ENCODE peak calls at places on chromosomes 13 and 19, in five cellular contexts. A is GM23338, B is spleen, O is GM12892, F is stomach. M is an unnamed sample.

GRCh38 chr19:7846247-7846646 is 16.2 kb downstream of the EVI5L start:
- DNase-seq in B (no peak), A (no peak), O (no peak), F (no peak), M (no peak)

GRCh38 chr13:40340368-40341085 is 325.9 kb downstream of the FOXO1 start:
- DNase-seq in B (no peak), A (no peak), F (no peak), O (no peak), M (no peak)

GRCh38 chr19:13784731-13785452 is 10.4 kb upstream of the ZSWIM4 start:
- DNase-seq in B (peak; percentile 91), A (peak; percentile 90), F (peak; percentile 85), O (peak; percentile 47), M (no peak)

GRCh38 chr13:57787058-57787791 is 155.7 kb downstream of the PCDH17 start:
- DNase-seq in O (no peak), F (no peak), B (no peak), A (peak; percentile 56), M (no peak)

GRCh38 chr19:18590273-18591272 is 2.0 kb downstream of the REX1BD start:
- DNase-seq in O (no peak), B (no peak), A (peak; percentile 99), F (no peak), M (no peak)

GRCh38 chr19:50416034-50416814 is 2.5 kb upstream of the SPIB start:
- DNase-seq in B (peak; percentile 85), O (no peak), F (no peak), A (peak; percentile 34), M (no peak)

GRCh38 chr19:6381030-6381750 is 5.5 kb upstream of the PSPN start:
- DNase-seq in B (no peak), A (no peak), F (no peak), O (no peak), M (no peak)

GRCh38 chr19:42412223-42412622 is 15.0 kb downstream of the LIPE start:
- DNase-seq in O (no peak), F (no peak), A (peak; percentile 48), B (no peak), M (no peak)

GRCh38 chr13:94433055-94433947 is 46.2 kb downstream of the DCT start:
- DNase-seq in F (no peak), A (peak; percentile 62), B (no peak), O (no peak), M (no peak)

GRCh38 chr13:41026806-41027205 is 7.7 kb upstream of the ELF1 start:
- DNase-seq in B (no peak), A (no peak), O (no peak), F (no peak), M (no peak)

GRCh38 chr19:6011206-6011605 is 33.3 kb upstream of the RANBP3 start:
- DNase-seq in B (no peak), F (no peak), O (no peak), A (no peak), M (no peak)

GRCh38 chr13:32318072-32318471 is 2.8 kb downstream of the BRCA2 start:
- DNase-seq in F (no peak), O (no peak), B (no peak), A (no peak), M (no peak)

GRCh38 chr19:19628499-19629134 is 597 bp upstream of the LPAR2 start:
- DNase-seq in A (peak; percentile 96), O (no peak), F (peak; percentile 85), B (peak; percentile 88), M (peak; percentile 81)

GRCh38 chr19:48614436-48615144 is at the start of gene FAM83E:
- DNase-seq in A (peak; percentile 83), F (peak; percentile 90), O (no peak), B (peak; percentile 77), M (no peak)

GRCh38 chr19:17124025-17124424 is 48.4 kb downstream of the MYO9B start:
- DNase-seq in F (no peak), A (no peak), O (no peak), B (no peak), M (no peak)

GRCh38 chr13:113429608-113429985 is 23.7 kb downstream of the ADPRHL1 start:
- DNase-seq in O (no peak), F (no peak), A (no peak), B (no peak), M (no peak)

GRCh38 chr19:1046117-1046626 is 6.3 kb downstream of the ABCA7 start:
- DNase-seq in B (no peak), O (no peak), A (peak; percentile 28), F (no peak), M (no peak)

GRCh38 chr13:39284801-39285388 is 246.6 kb downstream of the NHLRC3 start:
- DNase-seq in O (no peak), A (peak; percentile 67), F (no peak), B (no peak), M (no peak)

GRCh38 chr13:96020155-96020575 is 33.0 kb downstream of the UGGT2 start:
- DNase-seq in F (peak; percentile 49), O (no peak), A (peak; percentile 74), B (no peak), M (no peak)

GRCh38 chr13:44296856-44297255 is 76.8 kb upstream of the SERP2 start:
- DNase-seq in O (no peak), B (no peak), A (no peak), F (no peak), M (no peak)

GRCh38 chr19:5624154-5624663 is 1.3 kb downstream of the SAFB start:
- DNase-seq in B (peak; percentile 66), A (peak; percentile 52), O (no peak), F (peak; percentile 69), M (no peak)

GRCh38 chr13:27182844-27183497 is 11.4 kb upstream of the USP12 start:
- DNase-seq in B (no peak), F (peak; percentile 43), A (no peak), O (no peak), M (no peak)

GRCh38 chr19:47765522-47766358 is 12.8 kb upstream of the SELENOW start:
- DNase-seq in A (peak; percentile 92), F (peak; percentile 72), B (peak; percentile 84), O (no peak), M (no peak)

GRCh38 chr19:14048439-14049153 is 13.3 kb downstream of the PALM3 start:
- DNase-seq in O (no peak), B (peak; percentile 90), F (peak; percentile 65), A (peak; percentile 86), M (peak; percentile 69)

GRCh38 chr19:49556412-49557398 is 23.7 kb downstream of the NOSIP start:
- DNase-seq in O (no peak), A (peak; percentile 94), B (no peak), F (no peak), M (no peak)

GRCh38 chr13:52848455-52849190 is at the start of gene PCDH8:
- DNase-seq in O (no peak), A (peak; percentile 96), B (no peak), F (no peak), M (no peak)

GRCh38 chr13:44853641-44854040 is 135.6 kb downstream of the NUFIP1 start:
- DNase-seq in A (no peak), F (peak; percentile 85), B (no peak), O (no peak), M (no peak)

GRCh38 chr13:112708560-112709240 is 18.9 kb downstream of the ATP11A start:
- DNase-seq in F (no peak), B (peak; percentile 29), O (no peak), A (no peak), M (no peak)

GRCh38 chr13:93953856-93954255 is 525.6 kb downstream of the DCT start:
- DNase-seq in O (no peak), B (no peak), A (no peak), F (no peak), M (no peak)

GRCh38 chr19:49167857-49168409 is 10.3 kb downstream of the TRPM4 start:
- DNase-seq in F (no peak), B (no peak), O (no peak), A (no peak), M (no peak)

GRCh38 chr13:107421951-107422350 is 793.4 kb downstream of the LIG4 start:
- DNase-seq in O (no peak), F (no peak), A (no peak), B (no peak), M (no peak)

GRCh38 chr19:17468302-17469091 is 1.8 kb upstream of the SLC27A1 start:
- DNase-seq in B (peak; percentile 76), O (no peak), F (peak; percentile 85), A (peak; percentile 46), M (no peak)

GRCh38 chr19:39996218-39996810 is 546 bp upstream of the ZNF546 start:
- DNase-seq in O (no peak), A (no peak), B (no peak), F (no peak), M (peak; percentile 28)

DNA sequence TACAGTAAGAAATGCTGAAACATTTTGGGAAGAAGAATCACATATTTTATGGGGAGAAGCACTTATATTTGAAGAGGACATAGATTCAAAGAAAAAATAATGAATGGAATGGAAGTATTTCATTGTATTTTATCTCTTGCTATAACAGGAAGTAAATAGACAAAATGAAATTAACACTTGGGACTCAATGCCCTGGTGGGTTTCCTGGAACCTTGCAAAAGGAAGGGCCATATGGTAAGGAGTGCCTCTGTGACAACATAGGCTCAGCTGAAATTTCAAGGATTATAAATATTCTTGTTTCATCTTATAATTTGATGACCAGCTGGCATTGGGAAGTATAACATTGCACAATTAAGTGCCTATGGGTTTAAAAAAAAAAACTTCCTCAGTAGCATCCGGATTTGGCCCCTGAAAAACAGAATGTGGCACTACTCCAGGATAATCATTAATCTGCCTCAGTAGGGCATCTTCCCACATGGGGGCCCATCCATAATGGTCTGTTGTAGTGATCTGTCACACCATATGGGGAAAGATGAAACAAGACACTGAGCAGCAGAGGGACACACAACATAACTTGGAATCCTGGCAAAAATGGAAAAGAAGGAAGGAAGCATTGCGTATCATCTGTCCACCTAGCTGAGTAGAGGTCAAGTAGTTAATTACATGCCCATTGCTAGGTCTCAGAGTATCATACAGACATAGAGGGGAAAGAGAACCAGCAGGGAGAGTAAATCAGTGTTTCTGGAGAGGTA is 321.6 kb downstream of the NDFIP2 start:
- DNase-seq in B (no peak), O (no peak), A (no peak), F (no peak), M (no peak)
- TF ChIP-seq POLR2AphosphoS5 in B (no peak), O (no peak), A (no peak), F (no peak), M (no peak)

GRCh38 chr19:51799311-51799997 is 4.5 kb downstream of the FPR3 start:
- DNase-seq in F (peak; percentile 39), A (no peak), O (no peak), B (peak; percentile 75), M (no peak)
- TF ChIP-seq POLR2AphosphoS5 in F (no peak), A (no peak), O (no peak), B (no peak), M (no peak)

GRCh38 chr19:32977269-32977668 is 5.2 kb downstream of the FAAP24 start:
- DNase-seq in A (no peak), B (no peak), F (peak; percentile 29), O (no peak), M (peak; percentile 66)
- TF ChIP-seq POLR2AphosphoS5 in A (no peak), B (no peak), F (no peak), O (no peak), M (no peak)

DNA sequence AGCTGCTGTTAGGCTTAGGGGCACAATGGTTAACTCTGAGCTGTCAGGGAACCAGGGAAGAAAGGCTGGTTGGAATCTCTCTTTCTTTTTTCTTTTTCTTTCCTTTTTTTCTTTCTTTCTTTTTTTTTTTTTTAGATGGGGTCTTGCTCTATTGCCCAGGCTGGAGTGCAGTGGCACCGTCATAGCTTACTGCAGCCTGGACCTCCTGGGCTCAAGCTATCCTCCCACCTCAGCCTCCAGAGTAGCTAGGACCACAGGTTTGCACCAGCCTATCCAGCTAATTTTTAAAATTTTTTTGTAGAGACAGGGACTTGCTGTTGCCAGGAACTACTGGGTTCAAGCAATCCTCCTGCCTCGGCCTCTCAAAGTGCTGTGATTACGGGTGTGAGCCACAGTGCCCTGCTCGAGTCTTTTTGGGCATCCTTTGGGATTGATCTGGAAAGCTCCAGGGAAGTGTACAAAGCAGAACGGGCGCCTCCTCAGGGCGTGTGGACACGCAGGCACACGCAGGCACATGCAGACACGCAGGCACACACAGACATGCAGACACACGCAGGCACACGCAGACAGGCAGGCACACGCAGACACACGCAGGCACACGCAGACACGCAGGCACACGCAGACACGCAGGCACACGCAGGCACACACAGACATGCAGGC is 99.2 kb downstream of the GADD45B start:
- DNase-seq in B (no peak), F (no peak), O (no peak), A (no peak), M (no peak)
- TF ChIP-seq POLR2AphosphoS5 in B (no peak), F (no peak), O (no peak), A (no peak), M (no peak)

M was measured in HL-60.